ENCODE peak calls at places on chromosomes 1 and 21, in four cellular contexts. B is AG04450, H is endodermal cell, X is tibial artery. W is an unnamed sample.

GRCh38 chr1:41327383-41327999 is 33.7 kb upstream of the FOXO6 start:
- DNase-seq in H (no peak), B (no peak), X (no peak), W (no peak)

GRCh38 chr1:85578321-85579295 is 2.0 kb upstream of the CCN1 start:
- DNase-seq in H (no peak), B (peak; percentile 94), X (no peak), W (no peak)

GRCh38 chr1:76086597-76086996 is 12.1 kb downstream of the ST6GALNAC3 start:
- DNase-seq in H (no peak), X (no peak), B (no peak), W (no peak)

GRCh38 chr1:219792337-219793021 is 135.9 kb downstream of the SLC30A10 start:
- DNase-seq in H (no peak), X (no peak), B (peak; percentile 42), W (no peak)

GRCh38 chr1:65059930-65060538 is 88.0 kb upstream of the AK4 start:
- DNase-seq in H (no peak), X (no peak), B (no peak), W (no peak)

GRCh38 chr1:197659175-197659574 is 116.1 kb downstream of the DENND1B start:
- DNase-seq in X (no peak), H (no peak), B (no peak), W (no peak)

GRCh38 chr1:70922196-70922595 is 125.4 kb downstream of the PTGER3 start:
- DNase-seq in X (no peak), B (no peak), H (no peak), W (no peak)

GRCh38 chr21:42627527-42628289 is 25.7 kb upstream of the PDE9A start:
- DNase-seq in X (no peak), B (no peak), H (peak; percentile 20), W (no peak)

GRCh38 chr1:168360151-168360550 is 79.5 kb downstream of the TBX19 start:
- DNase-seq in H (no peak), B (no peak), X (no peak), W (no peak)

GRCh38 chr1:15430787-15431570 is 7.3 kb upstream of the CTRC start:
- DNase-seq in H (peak; percentile 97), B (no peak), X (peak; percentile 82), W (peak; percentile 74)

GRCh38 chr1:51444534-51445192 is 74.4 kb downstream of the EPS15 start:
- DNase-seq in B (no peak), X (no peak), H (no peak), W (no peak)

GRCh38 chr1:70685300-70686286 is 274.5 kb downstream of the CTH start:
- DNase-seq in B (peak; percentile 4), X (peak; percentile 82), H (peak; percentile 90), W (no peak)

GRCh38 chr1:31927661-31927980 is 10.5 kb downstream of the PTP4A2 start:
- DNase-seq in X (no peak), B (no peak), H (no peak), W (no peak)

GRCh38 chr1:215911406-215911968 is 344.4 kb downstream of the KCTD3 start:
- DNase-seq in X (no peak), H (no peak), B (no peak), W (no peak)
- TF ChIP-seq CTCF in X (no peak), H (peak; percentile 55), B (peak; percentile 25), W (no peak)

GRCh38 chr1:5481889-5482288 is 510.3 kb downstream of the NPHP4 start:
- DNase-seq in X (no peak), B (no peak), H (peak; percentile 93), W (no peak)
- TF ChIP-seq CTCF in X (no peak), B (no peak), H (peak; percentile 81), W (no peak)

GRCh38 chr1:217026506-217026905 is 303.3 kb upstream of the ESRRG start:
- DNase-seq in H (no peak), B (no peak), X (no peak), W (no peak)
- TF ChIP-seq CTCF in H (no peak), B (no peak), X (no peak), W (no peak)

DNA sequence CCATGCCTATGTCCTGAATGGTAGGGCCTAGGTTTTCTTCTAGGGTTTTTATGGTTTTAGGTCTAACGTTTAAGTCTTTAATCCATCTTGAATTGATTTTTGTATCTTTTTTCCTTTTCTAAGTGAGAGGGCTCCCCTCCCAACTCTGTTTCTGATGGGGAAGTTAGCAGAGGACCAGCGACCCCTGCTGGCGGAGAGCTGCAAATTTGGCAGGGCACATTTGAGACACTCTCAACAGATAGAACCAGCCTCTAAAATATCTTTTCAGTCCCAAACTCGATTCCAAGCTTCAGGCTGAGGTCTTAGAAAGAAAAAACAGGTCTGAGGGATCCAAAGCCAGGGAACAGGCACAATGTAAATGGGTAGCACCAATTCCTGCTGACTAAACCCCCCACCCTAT is 32.5 kb downstream of the LRRC3 start:
- DNase-seq in X (no peak), B (no peak), H (peak; percentile 85), W (no peak)
- TF ChIP-seq CTCF in X (no peak), B (peak; percentile 55), H (peak; percentile 90), W (peak; percentile 43)

DNA sequence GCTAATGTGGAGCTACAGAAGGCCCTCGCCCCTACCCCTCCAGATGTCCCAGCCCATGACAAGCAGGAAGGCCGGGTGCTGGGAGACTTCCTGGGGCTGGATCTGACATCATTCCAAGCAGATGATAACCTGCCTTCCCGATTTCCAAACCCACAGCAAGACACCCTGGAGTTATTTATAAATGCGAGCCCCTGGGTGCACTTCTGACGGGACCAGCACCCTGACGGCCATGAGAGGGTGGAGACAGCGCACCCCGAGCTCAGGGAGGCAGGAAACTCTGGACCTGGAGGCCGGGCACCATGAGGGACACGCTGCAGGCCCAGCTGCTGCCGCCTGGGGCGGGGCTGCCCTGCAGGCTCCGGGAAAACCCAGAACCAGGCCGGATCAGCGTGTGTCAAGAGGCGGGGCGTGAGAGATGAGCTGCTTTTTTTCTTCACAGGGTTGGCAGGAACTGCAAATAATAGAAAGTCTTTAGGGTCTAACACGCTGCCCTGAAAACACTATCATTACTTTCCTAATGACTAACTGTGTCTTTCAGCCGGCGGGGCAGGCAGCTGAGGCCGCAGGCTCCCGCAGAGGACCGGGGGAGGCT is 2.5 kb upstream of the PCBP3 start:
- DNase-seq in X (no peak), B (no peak), H (peak; percentile 90), W (no peak)
- TF ChIP-seq CTCF in X (no peak), B (peak; percentile 12), H (peak; percentile 58), W (no peak)

GRCh38 chr1:170856455-170856854 is 78.9 kb upstream of the MROH9 start:
- DNase-seq in B (no peak), H (no peak), X (no peak), W (no peak)

GRCh38 chr1:170854677-170855076 is 80.7 kb upstream of the MROH9 start:
- DNase-seq in X (no peak), B (no peak), H (no peak), W (no peak)

GRCh38 chr1:170857955-170858354 is 77.4 kb upstream of the MROH9 start:
- DNase-seq in H (no peak), X (no peak), B (no peak), W (no peak)

GRCh38 chr1:170853302-170853701 is 82.0 kb upstream of the MROH9 start:
- DNase-seq in X (no peak), H (no peak), B (no peak), W (no peak)

GRCh38 chr1:170853867-170854266 is 81.5 kb upstream of the MROH9 start:
- DNase-seq in H (no peak), B (no peak), X (no peak), W (no peak)
- TF ChIP-seq CTCF in H (no peak), B (no peak), X (no peak), W (no peak)